ENCODE peak calls at places on chromosomes 6 and 20, in six cellular contexts. L is GM23248, C is SK-N-SH, X is HCT116, J is MM.1S, N is PC-3. Z is an unnamed sample.

GRCh38 chr6:138115877-138116660 is 8.8 kb upstream of the PERP start:
- DNase-seq in J (peak), L (peak), N (peak), C (peak), X (peak), Z (peak)

GRCh38 chr6:167404385-167405049 is 79.6 kb downstream of the TTLL2 start:
- DNase-seq in L (no peak), N (no peak), C (no peak), X (no peak), J (no peak), Z (no peak)

GRCh38 chr6:158060447-158061360 is 79.0 kb downstream of the SYNJ2 start:
- DNase-seq in L (peak), J (no peak), N (peak), C (peak), X (no peak), Z (no peak)

GRCh38 chr6:36249010-36249409 is 20.9 kb upstream of the PNPLA1 start:
- DNase-seq in X (no peak), J (no peak), N (peak), C (no peak), L (peak), Z (no peak)

GRCh38 chr6:116145786-116146675 is 20.1 kb upstream of the COL10A1 start:
- DNase-seq in X (no peak), J (no peak), N (no peak), C (no peak), L (no peak), Z (no peak)

GRCh38 chr6:130681028-130681427 is 146.2 kb upstream of the SMLR1 start:
- DNase-seq in C (no peak), X (no peak), L (peak), N (no peak), J (no peak), Z (no peak)

GRCh38 chr6:108336971-108337370 is 42.1 kb downstream of the AFG1L start:
- DNase-seq in L (no peak), C (no peak), X (no peak), J (no peak), N (no peak), Z (no peak)

GRCh38 chr6:43625393-43625992 is 3.6 kb downstream of the GTPBP2 start:
- DNase-seq in L (no peak), J (no peak), N (no peak), C (no peak), X (no peak), Z (no peak)

GRCh38 chr6:38504996-38505395 is 134.7 kb downstream of the BTBD9 start:
- DNase-seq in N (peak), X (no peak), L (no peak), J (no peak), C (no peak), Z (no peak)

GRCh38 chr6:56954389-56955170 is at the start of gene BEND6:
- DNase-seq in J (peak), X (no peak), C (peak), N (peak), L (peak), Z (peak)

GRCh38 chr6:30007132-30007764 is 53.8 kb upstream of the POLR1H start:
- DNase-seq in L (no peak), X (no peak), N (no peak), J (no peak), C (no peak), Z (peak)

GRCh38 chr6:55802259-55802658 is 73.1 kb downstream of the BMP5 start:
- DNase-seq in C (no peak), L (no peak), J (no peak), X (no peak), N (no peak), Z (no peak)

GRCh38 chr20:41108531-41108930 is 28.8 kb upstream of the PLCG1 start:
- DNase-seq in L (no peak), X (no peak), N (no peak), J (no peak), C (no peak), Z (no peak)

GRCh38 chr6:29945421-29945820 is 3.1 kb downstream of the HLA-A start:
- DNase-seq in C (no peak), N (no peak), X (no peak), J (no peak), L (no peak), Z (no peak)

GRCh38 chr6:83490177-83490576 is 22.2 kb upstream of the PRSS35 start:
- DNase-seq in N (no peak), C (no peak), X (no peak), L (no peak), J (no peak), Z (peak)

GRCh38 chr6:131129657-131130545 is 5.4 kb upstream of the AKAP7 start:
- DNase-seq in J (no peak), L (peak), X (no peak), C (no peak), N (peak), Z (no peak)

GRCh38 chr6:8441452-8441851 is 6.1 kb upstream of the SLC35B3 start:
- DNase-seq in N (no peak), L (peak), C (no peak), J (no peak), X (no peak), Z (no peak)

GRCh38 chr6:12748815-12749521 is 32.4 kb downstream of the PHACTR1 start:
- DNase-seq in N (no peak), J (no peak), C (peak), L (peak), X (no peak), Z (peak)

GRCh38 chr20:48750941-48751620 is 76.7 kb downstream of the PREX1 start:
- DNase-seq in J (no peak), L (no peak), N (no peak), X (no peak), C (peak), Z (peak)

GRCh38 chr6:85452441-85452881 is 2.6 kb downstream of the NT5E start:
- DNase-seq in N (no peak), X (no peak), C (no peak), J (no peak), L (peak), Z (no peak)

GRCh38 chr6:7906741-7907140 is 3.8 kb downstream of the TXNDC5 start:
- DNase-seq in C (no peak), N (no peak), X (no peak), J (peak), L (no peak), Z (no peak)

GRCh38 chr20:38973546-38974120 is 11.5 kb downstream of the DHX35 start:
- DNase-seq in L (peak), J (no peak), C (no peak), X (no peak), N (peak), Z (no peak)

GRCh38 chr6:6565069-6565468 is 23.5 kb upstream of the LY86 start:
- DNase-seq in N (no peak), J (no peak), C (no peak), L (no peak), X (no peak), Z (no peak)

GRCh38 chr6:129050086-129050485 is 167.1 kb downstream of the LAMA2 start:
- DNase-seq in X (no peak), N (peak), J (no peak), L (peak), C (no peak), Z (no peak)

GRCh38 chr20:20548527-20549266 is 163.7 kb downstream of the RALGAPA2 start:
- DNase-seq in J (no peak), C (no peak), L (no peak), X (no peak), N (peak), Z (no peak)

GRCh38 chr6:33426590-33427563 is 7.0 kb downstream of the SYNGAP1 start:
- DNase-seq in X (no peak), L (peak), C (peak), N (no peak), J (no peak), Z (peak)

DNA sequence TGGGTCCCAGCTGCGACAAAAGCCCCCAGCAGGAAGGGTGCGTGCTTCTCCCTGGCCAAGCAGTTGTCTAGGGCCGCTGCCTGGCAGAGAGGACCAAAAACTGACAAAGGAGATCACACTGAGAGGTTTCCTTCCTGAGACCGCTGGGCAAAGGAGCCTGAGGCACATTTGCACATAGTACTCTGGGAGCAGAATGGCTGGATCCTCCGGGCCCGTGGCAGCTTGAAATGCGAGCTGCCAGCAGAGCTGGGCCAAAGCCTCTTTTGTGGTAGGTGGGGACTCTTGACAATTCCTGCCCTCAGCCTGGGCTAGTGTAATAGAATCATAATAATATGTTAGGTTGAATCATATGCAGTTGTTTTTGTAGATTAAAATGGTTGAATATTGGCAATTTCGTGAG is 33.1 kb upstream of the RNF8 start:
- DNase-seq in C (no peak), J (no peak), X (no peak), L (no peak), N (no peak), Z (peak)
- H3K9ac ChIP-seq in C (no peak), J (no peak), X (no peak), L (no peak), N (no peak), Z (peak)

DNA sequence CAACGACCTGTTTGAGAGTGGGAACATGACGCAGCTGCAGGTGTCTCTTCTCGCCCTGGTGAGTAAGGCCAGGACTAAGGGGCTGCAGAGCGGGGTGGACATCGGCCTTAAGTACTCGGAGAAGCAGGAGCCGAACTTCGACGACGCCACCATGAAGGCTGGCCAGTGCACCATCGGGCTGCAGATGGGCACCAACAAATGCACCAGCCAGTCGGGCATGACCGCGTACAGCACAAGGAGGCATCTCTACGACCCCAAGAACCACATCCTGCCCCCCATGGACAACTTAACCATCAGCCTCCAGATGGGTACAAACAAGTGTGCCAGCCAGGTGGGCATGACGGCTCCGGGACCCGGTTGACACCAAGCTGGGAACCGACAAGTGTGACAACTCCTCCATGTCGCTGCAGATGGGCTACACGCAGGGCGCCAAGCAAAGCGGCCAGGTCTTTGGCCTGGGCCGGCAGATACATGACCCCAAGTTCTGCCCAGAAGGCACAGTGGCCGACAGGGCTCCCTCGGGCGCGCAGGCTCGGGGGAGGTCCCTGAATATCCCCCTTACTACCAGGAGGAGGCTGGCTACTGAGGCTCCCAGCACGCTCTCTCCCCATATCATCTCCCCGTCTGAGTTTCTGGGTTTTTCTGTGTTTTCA is 15.9 kb upstream of the AMD1 start:
- DNase-seq in N (no peak), C (no peak), J (no peak), L (no peak), X (no peak), Z (no peak)
- TF ChIP-seq EZH2phosphoT487 in N (no peak), C (no peak), J (no peak), L (no peak), X (no peak), Z (no peak)

GRCh38 chr6:45611502-45611901 is 233.8 kb upstream of the SUPT3H start:
- DNase-seq in X (no peak), C (no peak), N (no peak), L (no peak), J (no peak), Z (no peak)

GRCh38 chr6:45608252-45608911 is 230.6 kb upstream of the SUPT3H start:
- DNase-seq in C (no peak), N (peak), J (no peak), L (peak), X (no peak), Z (no peak)

GRCh38 chr6:45610374-45610773 is 232.6 kb upstream of the SUPT3H start:
- DNase-seq in J (no peak), N (no peak), X (no peak), L (no peak), C (no peak), Z (no peak)

GRCh38 chr6:45609141-45609638 is 231.5 kb upstream of the SUPT3H start:
- DNase-seq in J (no peak), L (peak), N (no peak), X (no peak), C (no peak), Z (no peak)

DNA sequence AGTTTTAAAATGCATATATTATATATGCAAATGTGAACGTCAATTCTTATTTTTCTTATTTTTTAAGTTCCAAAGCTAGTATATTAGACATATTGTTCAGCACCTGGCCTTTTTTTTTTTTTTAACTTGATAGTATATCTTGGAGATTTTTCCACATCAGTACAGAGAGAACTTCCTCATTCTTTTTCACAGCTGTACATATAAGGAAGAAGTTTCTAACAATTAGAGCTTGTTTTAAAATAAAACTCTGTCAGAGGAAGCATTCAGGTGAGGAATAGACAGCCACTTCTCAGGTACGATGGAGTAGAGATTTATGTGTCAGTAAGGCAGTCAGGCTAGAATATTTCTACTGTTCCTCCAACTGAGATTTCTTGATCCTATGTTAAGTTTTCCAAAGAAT is 233.1 kb upstream of the SUPT3H start:
- DNase-seq in C (no peak), J (no peak), N (no peak), X (no peak), L (no peak), Z (no peak)
- H3K4me3 ChIP-seq in C (no peak), J (no peak), N (no peak), X (no peak), L (no peak), Z (no peak)

DNA sequence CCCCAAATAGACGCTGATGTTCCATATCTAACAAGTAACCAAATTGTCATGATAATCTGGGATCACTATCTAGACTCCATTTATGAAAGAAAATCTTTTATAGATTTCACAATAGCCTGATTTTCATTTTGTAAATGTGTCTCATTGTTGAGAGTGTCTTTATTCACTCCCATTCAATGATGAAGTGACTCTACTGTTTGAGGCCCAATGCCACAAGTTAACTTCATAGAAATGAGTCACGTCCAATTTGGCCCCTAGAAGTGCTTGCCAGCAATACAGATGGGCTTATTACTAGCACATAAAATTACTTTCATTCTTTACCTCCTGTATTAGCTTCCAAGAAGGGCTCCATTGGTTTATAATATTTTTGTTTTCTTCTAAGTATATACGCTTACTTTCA is 6.3 kb downstream of the IPCEF1 start:
- DNase-seq in N (no peak), X (no peak), L (peak), C (no peak), J (no peak), Z (no peak)
- H3K9ac ChIP-seq in N (no peak), X (no peak), L (no peak), C (no peak), J (no peak), Z (no peak)

DNA sequence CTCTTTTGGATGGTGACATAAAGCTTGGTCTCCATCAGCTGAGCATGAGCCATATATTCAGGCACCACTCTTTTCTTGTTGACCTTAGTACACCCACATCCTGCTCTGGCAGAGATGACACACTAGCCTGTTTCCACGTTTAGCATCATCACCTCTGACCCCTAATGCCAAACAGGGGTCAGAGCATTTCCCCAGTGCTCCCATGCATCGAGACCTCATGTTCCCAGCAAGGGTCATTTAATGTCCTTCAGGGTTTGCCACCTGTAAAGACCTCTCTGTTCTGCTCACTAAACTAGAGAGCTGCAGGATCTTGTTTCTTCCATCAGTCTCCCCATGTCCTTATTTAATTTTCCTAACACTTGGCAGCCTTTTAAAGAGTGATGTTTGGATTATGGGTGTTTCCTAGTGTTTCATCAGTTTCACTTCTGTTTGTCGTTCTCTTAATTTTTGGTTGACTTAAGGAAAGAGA is 97.5 kb downstream of the AIG1 start:
- DNase-seq in J (no peak), N (no peak), C (no peak), X (no peak), L (peak), Z (no peak)
- TF ChIP-seq EZH2phosphoT487 in J (no peak), N (no peak), C (no peak), X (no peak), L (no peak), Z (no peak)

GRCh38 chr20:23159256-23159922 is 73.3 kb upstream of the CD93 start:
- DNase-seq in N (no peak), X (no peak), J (no peak), C (no peak), L (no peak), Z (no peak)

GRCh38 chr20:23161968-23162696 is 76.0 kb upstream of the CD93 start:
- DNase-seq in L (no peak), J (no peak), X (no peak), C (no peak), N (peak), Z (no peak)

GRCh38 chr20:23161244-23161875 is 75.2 kb upstream of the CD93 start:
- DNase-seq in N (no peak), X (no peak), L (peak), J (no peak), C (no peak), Z (no peak)

GRCh38 chr20:23159923-23160445 is 73.9 kb upstream of the CD93 start:
- DNase-seq in N (no peak), X (no peak), L (peak), J (no peak), C (no peak), Z (no peak)

DNA sequence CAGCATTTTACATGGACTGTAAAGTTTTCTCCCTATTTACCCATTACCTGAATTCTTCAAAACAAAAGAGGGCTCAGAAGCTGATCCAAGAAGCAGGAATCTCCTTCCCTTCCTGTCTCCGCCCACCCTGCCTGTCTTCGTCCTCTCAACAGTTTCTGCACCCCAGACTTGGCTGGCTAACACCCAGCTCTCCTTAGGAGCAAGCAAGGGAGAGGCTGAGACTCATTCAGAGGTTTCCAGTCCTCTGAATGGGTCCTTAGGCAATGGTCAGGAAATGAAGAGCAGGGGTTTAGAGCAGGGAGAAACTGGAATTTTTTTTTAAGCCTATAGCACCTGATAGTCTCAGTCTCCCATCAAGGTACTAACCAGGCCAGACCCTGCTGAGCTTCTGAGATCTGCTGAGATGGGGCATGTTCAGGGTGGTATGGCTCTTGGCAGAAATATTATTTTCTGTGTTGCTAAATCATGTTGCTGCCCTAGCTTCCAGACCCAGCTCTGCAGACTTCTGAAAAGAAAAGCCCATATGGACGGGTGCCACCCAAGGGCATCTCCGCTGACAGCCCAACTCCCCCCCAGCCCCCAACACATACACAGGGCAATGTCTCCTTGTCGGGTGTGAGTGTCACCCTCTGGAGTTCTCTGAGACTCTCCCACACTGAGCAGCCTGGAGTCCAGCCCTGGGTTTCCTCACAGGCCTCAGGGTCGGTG is 74.6 kb upstream of the CD93 start:
- DNase-seq in L (peak), C (no peak), X (no peak), N (no peak), J (no peak), Z (peak)
- H3K4me3 ChIP-seq in L (no peak), C (no peak), X (no peak), N (no peak), J (no peak), Z (no peak)